ENCODE peak calls at places on chromosome 1, in seven cellular contexts. One of them, this sample, is unnamed.

GRCh38 chr1:110916669-110917306 is 43.8 kb downstream of the CD53 start:
- DNase-seq in A549: peak; percentile 31
- DNase-seq in cardiac muscle cell: no peak
- DNase-seq in mammary epithelial cell: peak; percentile 81
- DNase-seq in fibroblast of lung: peak; percentile 32
- DNase-seq in K562: peak; percentile 72
- DNase-seq in esophagus squamous epithelium: no peak
- DNase-seq in this sample: no peak

GRCh38 chr1:183075861-183076260 is 52.6 kb downstream of the LAMC1 start:
- DNase-seq in A549: no peak
- DNase-seq in cardiac muscle cell: no peak
- DNase-seq in mammary epithelial cell: no peak
- DNase-seq in fibroblast of lung: peak; percentile 34
- DNase-seq in K562: no peak
- DNase-seq in esophagus squamous epithelium: no peak
- DNase-seq in this sample: no peak

GRCh38 chr1:13702425-13703127 is 2.6 kb downstream of the PRDM2 start:
- DNase-seq in A549: no peak
- DNase-seq in cardiac muscle cell: no peak
- DNase-seq in mammary epithelial cell: no peak
- DNase-seq in fibroblast of lung: no peak
- DNase-seq in K562: no peak
- DNase-seq in esophagus squamous epithelium: no peak
- DNase-seq in this sample: no peak

GRCh38 chr1:170166518-170167180 is 20.9 kb downstream of the NTMT2 start:
- DNase-seq in A549: no peak
- DNase-seq in cardiac muscle cell: no peak
- DNase-seq in mammary epithelial cell: no peak
- DNase-seq in fibroblast of lung: no peak
- DNase-seq in K562: no peak
- DNase-seq in esophagus squamous epithelium: no peak
- DNase-seq in this sample: no peak

GRCh38 chr1:110393286-110393685 is 2.5 kb upstream of the SLC16A4 start:
- DNase-seq in A549: no peak
- DNase-seq in cardiac muscle cell: no peak
- DNase-seq in mammary epithelial cell: no peak
- DNase-seq in fibroblast of lung: no peak
- DNase-seq in K562: no peak
- DNase-seq in esophagus squamous epithelium: no peak
- DNase-seq in this sample: no peak

GRCh38 chr1:180632326-180633088 is 685 bp downstream of the XPR1 start:
- DNase-seq in A549: peak; percentile 60
- DNase-seq in cardiac muscle cell: peak; percentile 74
- DNase-seq in mammary epithelial cell: no peak
- DNase-seq in fibroblast of lung: no peak
- DNase-seq in K562: peak; percentile 73
- DNase-seq in esophagus squamous epithelium: no peak
- DNase-seq in this sample: peak; percentile 93

GRCh38 chr1:201925961-201926585 is 20.3 kb downstream of the LMOD1 start:
- DNase-seq in A549: no peak
- DNase-seq in cardiac muscle cell: no peak
- DNase-seq in mammary epithelial cell: no peak
- DNase-seq in fibroblast of lung: no peak
- DNase-seq in K562: no peak
- DNase-seq in esophagus squamous epithelium: no peak
- DNase-seq in this sample: no peak

GRCh38 chr1:169491845-169492281 is 6.1 kb upstream of the SLC19A2 start:
- DNase-seq in A549: no peak
- DNase-seq in cardiac muscle cell: no peak
- DNase-seq in mammary epithelial cell: peak; percentile 23
- DNase-seq in fibroblast of lung: peak; percentile 31
- DNase-seq in K562: no peak
- DNase-seq in esophagus squamous epithelium: no peak
- DNase-seq in this sample: no peak

GRCh38 chr1:198184516-198184915 is 27.7 kb downstream of the NEK7 start:
- DNase-seq in A549: no peak
- DNase-seq in cardiac muscle cell: no peak
- DNase-seq in mammary epithelial cell: no peak
- DNase-seq in fibroblast of lung: no peak
- DNase-seq in K562: no peak
- DNase-seq in esophagus squamous epithelium: no peak
- DNase-seq in this sample: no peak

GRCh38 chr1:50878434-50878833 is 81.6 kb downstream of the FAF1 start:
- DNase-seq in A549: no peak
- DNase-seq in cardiac muscle cell: no peak
- DNase-seq in mammary epithelial cell: no peak
- DNase-seq in fibroblast of lung: no peak
- DNase-seq in K562: no peak
- DNase-seq in esophagus squamous epithelium: no peak
- DNase-seq in this sample: no peak

GRCh38 chr1:220124542-220124941 is 30.6 kb downstream of the IARS2 start:
- DNase-seq in A549: no peak
- DNase-seq in cardiac muscle cell: no peak
- DNase-seq in mammary epithelial cell: no peak
- DNase-seq in fibroblast of lung: peak; percentile 41
- DNase-seq in K562: no peak
- DNase-seq in esophagus squamous epithelium: no peak
- DNase-seq in this sample: no peak

GRCh38 chr1:229855999-229856650 is 210.9 kb upstream of the GALNT2 start:
- DNase-seq in A549: no peak
- DNase-seq in cardiac muscle cell: no peak
- DNase-seq in mammary epithelial cell: no peak
- DNase-seq in fibroblast of lung: no peak
- DNase-seq in K562: no peak
- DNase-seq in esophagus squamous epithelium: no peak
- DNase-seq in this sample: peak; percentile 77

GRCh38 chr1:213123087-213123486 is 72.0 kb downstream of the RPS6KC1 start:
- DNase-seq in A549: no peak
- DNase-seq in cardiac muscle cell: no peak
- DNase-seq in mammary epithelial cell: no peak
- DNase-seq in fibroblast of lung: no peak
- DNase-seq in K562: no peak
- DNase-seq in esophagus squamous epithelium: no peak
- DNase-seq in this sample: no peak

GRCh38 chr1:26351591-26352337 is 2.2 kb downstream of the CRYBG2 start:
- DNase-seq in A549: peak; percentile 16
- DNase-seq in cardiac muscle cell: no peak
- DNase-seq in mammary epithelial cell: peak; percentile 96
- DNase-seq in fibroblast of lung: peak; percentile 71
- DNase-seq in K562: peak; percentile 54
- DNase-seq in esophagus squamous epithelium: no peak
- DNase-seq in this sample: no peak

GRCh38 chr1:144551107-144551542 is 41.6 kb upstream of the PPIAL4F start:
- DNase-seq in A549: no peak
- DNase-seq in cardiac muscle cell: no peak
- DNase-seq in mammary epithelial cell: no peak
- DNase-seq in fibroblast of lung: peak; percentile 0
- DNase-seq in K562: no peak
- DNase-seq in esophagus squamous epithelium: no peak
- DNase-seq in this sample: no peak

GRCh38 chr1:19824541-19824940 is 9.5 kb upstream of the RNF186 start:
- DNase-seq in A549: no peak
- DNase-seq in cardiac muscle cell: no peak
- DNase-seq in mammary epithelial cell: no peak
- DNase-seq in fibroblast of lung: peak; percentile 30
- DNase-seq in K562: no peak
- DNase-seq in esophagus squamous epithelium: no peak
- DNase-seq in this sample: no peak

GRCh38 chr1:5746611-5747427 is 245.4 kb downstream of the NPHP4 start:
- DNase-seq in A549: no peak
- DNase-seq in cardiac muscle cell: no peak
- DNase-seq in mammary epithelial cell: no peak
- DNase-seq in fibroblast of lung: no peak
- DNase-seq in K562: no peak
- DNase-seq in esophagus squamous epithelium: no peak
- DNase-seq in this sample: peak; percentile 21

GRCh38 chr1:202579806-202580205 is 130.4 kb downstream of the SYT2 start:
- DNase-seq in A549: no peak
- DNase-seq in cardiac muscle cell: no peak
- DNase-seq in mammary epithelial cell: no peak
- DNase-seq in fibroblast of lung: peak; percentile 96
- DNase-seq in K562: no peak
- DNase-seq in esophagus squamous epithelium: no peak
- DNase-seq in this sample: no peak

GRCh38 chr1:55696181-55696580 is 481.0 kb upstream of the USP24 start:
- DNase-seq in A549: no peak
- DNase-seq in cardiac muscle cell: peak; percentile 15
- DNase-seq in mammary epithelial cell: peak; percentile 64
- DNase-seq in fibroblast of lung: peak; percentile 97
- DNase-seq in K562: no peak
- DNase-seq in esophagus squamous epithelium: no peak
- DNase-seq in this sample: no peak

GRCh38 chr1:9309991-9310390 is 17.3 kb downstream of the SPSB1 start:
- DNase-seq in A549: no peak
- DNase-seq in cardiac muscle cell: no peak
- DNase-seq in mammary epithelial cell: no peak
- DNase-seq in fibroblast of lung: no peak
- DNase-seq in K562: no peak
- DNase-seq in esophagus squamous epithelium: no peak
- DNase-seq in this sample: no peak

GRCh38 chr1:182740120-182740519 is 49.5 kb upstream of the NPL start:
- DNase-seq in A549: no peak
- DNase-seq in cardiac muscle cell: no peak
- DNase-seq in mammary epithelial cell: no peak
- DNase-seq in fibroblast of lung: no peak
- DNase-seq in K562: no peak
- DNase-seq in esophagus squamous epithelium: no peak
- DNase-seq in this sample: no peak

GRCh38 chr1:227532019-227532619 is 31.2 kb upstream of the ZNF678 start:
- DNase-seq in A549: no peak
- DNase-seq in cardiac muscle cell: no peak
- DNase-seq in mammary epithelial cell: no peak
- DNase-seq in fibroblast of lung: peak; percentile 6
- DNase-seq in K562: no peak
- DNase-seq in esophagus squamous epithelium: no peak
- DNase-seq in this sample: no peak
- H3K9me3 ChIP-seq in A549: peaks cover 78% of the 10 kb centered on the region
- H3K9me3 ChIP-seq in cardiac muscle cell: no peaks in the 10 kb centered on the region
- H3K9me3 ChIP-seq in mammary epithelial cell: peaks cover 46% of the 10 kb centered on the region
- H3K9me3 ChIP-seq in fibroblast of lung: no peaks in the 10 kb centered on the region
- H3K9me3 ChIP-seq in K562: peaks cover 7% of the 10 kb centered on the region
- H3K9me3 ChIP-seq in esophagus squamous epithelium: no peaks in the 10 kb centered on the region
- H3K9me3 ChIP-seq in this sample: peaks cover 5% of the 10 kb centered on the region

GRCh38 chr1:40072142-40072541 is 24.9 kb downstream of the PPT1 start:
- DNase-seq in A549: no peak
- DNase-seq in cardiac muscle cell: no peak
- DNase-seq in mammary epithelial cell: no peak
- DNase-seq in fibroblast of lung: no peak
- DNase-seq in K562: no peak
- DNase-seq in esophagus squamous epithelium: no peak
- DNase-seq in this sample: no peak

GRCh38 chr1:40064797-40065492 is 24.4 kb downstream of the CAP1 start:
- DNase-seq in A549: no peak
- DNase-seq in cardiac muscle cell: peak; percentile 31
- DNase-seq in mammary epithelial cell: no peak
- DNase-seq in fibroblast of lung: no peak
- DNase-seq in K562: no peak
- DNase-seq in esophagus squamous epithelium: no peak
- DNase-seq in this sample: no peak

GRCh38 chr1:40067023-40067422 is 26.5 kb downstream of the CAP1 start:
- DNase-seq in A549: no peak
- DNase-seq in cardiac muscle cell: no peak
- DNase-seq in mammary epithelial cell: peak; percentile 60
- DNase-seq in fibroblast of lung: peak; percentile 34
- DNase-seq in K562: no peak
- DNase-seq in esophagus squamous epithelium: no peak
- DNase-seq in this sample: no peak
- H3K9me3 ChIP-seq in A549: no peaks in the 10 kb centered on the region
- H3K9me3 ChIP-seq in cardiac muscle cell: no peaks in the 10 kb centered on the region
- H3K9me3 ChIP-seq in mammary epithelial cell: no peaks in the 10 kb centered on the region
- H3K9me3 ChIP-seq in fibroblast of lung: no peaks in the 10 kb centered on the region
- H3K9me3 ChIP-seq in K562: no peaks in the 10 kb centered on the region
- H3K9me3 ChIP-seq in esophagus squamous epithelium: no peaks in the 10 kb centered on the region
- H3K9me3 ChIP-seq in this sample: no peaks in the 10 kb centered on the region

GRCh38 chr1:4055677-4055967 is 155.6 kb upstream of the C1orf174 start:
- DNase-seq in A549: no peak
- DNase-seq in cardiac muscle cell: no peak
- DNase-seq in mammary epithelial cell: no peak
- DNase-seq in fibroblast of lung: no peak
- DNase-seq in K562: no peak
- DNase-seq in esophagus squamous epithelium: no peak
- DNase-seq in this sample: peak; percentile 50

GRCh38 chr1:4052657-4053056 is 152.6 kb upstream of the C1orf174 start:
- DNase-seq in A549: no peak
- DNase-seq in cardiac muscle cell: no peak
- DNase-seq in mammary epithelial cell: no peak
- DNase-seq in fibroblast of lung: no peak
- DNase-seq in K562: no peak
- DNase-seq in esophagus squamous epithelium: no peak
- DNase-seq in this sample: no peak

GRCh38 chr1:4054957-4055676 is 155.0 kb upstream of the C1orf174 start:
- DNase-seq in A549: no peak
- DNase-seq in cardiac muscle cell: no peak
- DNase-seq in mammary epithelial cell: no peak
- DNase-seq in fibroblast of lung: no peak
- DNase-seq in K562: no peak
- DNase-seq in esophagus squamous epithelium: no peak
- DNase-seq in this sample: peak; percentile 26

GRCh38 chr1:4053160-4053748 is 153.2 kb upstream of the C1orf174 start:
- DNase-seq in A549: no peak
- DNase-seq in cardiac muscle cell: no peak
- DNase-seq in mammary epithelial cell: no peak
- DNase-seq in fibroblast of lung: no peak
- DNase-seq in K562: no peak
- DNase-seq in esophagus squamous epithelium: no peak
- DNase-seq in this sample: no peak

GRCh38 chr1:4053774-4054173 is 153.7 kb upstream of the C1orf174 start:
- DNase-seq in A549: no peak
- DNase-seq in cardiac muscle cell: no peak
- DNase-seq in mammary epithelial cell: no peak
- DNase-seq in fibroblast of lung: no peak
- DNase-seq in K562: no peak
- DNase-seq in esophagus squamous epithelium: no peak
- DNase-seq in this sample: no peak
- H3K9me3 ChIP-seq in A549: no peaks in the 10 kb centered on the region
- H3K9me3 ChIP-seq in cardiac muscle cell: no peaks in the 10 kb centered on the region
- H3K9me3 ChIP-seq in mammary epithelial cell: peaks cover 31% of the 10 kb centered on the region
- H3K9me3 ChIP-seq in fibroblast of lung: no peaks in the 10 kb centered on the region
- H3K9me3 ChIP-seq in K562: no peaks in the 10 kb centered on the region
- H3K9me3 ChIP-seq in esophagus squamous epithelium: no peaks in the 10 kb centered on the region
- H3K9me3 ChIP-seq in this sample: no peaks in the 10 kb centered on the region

DNA sequence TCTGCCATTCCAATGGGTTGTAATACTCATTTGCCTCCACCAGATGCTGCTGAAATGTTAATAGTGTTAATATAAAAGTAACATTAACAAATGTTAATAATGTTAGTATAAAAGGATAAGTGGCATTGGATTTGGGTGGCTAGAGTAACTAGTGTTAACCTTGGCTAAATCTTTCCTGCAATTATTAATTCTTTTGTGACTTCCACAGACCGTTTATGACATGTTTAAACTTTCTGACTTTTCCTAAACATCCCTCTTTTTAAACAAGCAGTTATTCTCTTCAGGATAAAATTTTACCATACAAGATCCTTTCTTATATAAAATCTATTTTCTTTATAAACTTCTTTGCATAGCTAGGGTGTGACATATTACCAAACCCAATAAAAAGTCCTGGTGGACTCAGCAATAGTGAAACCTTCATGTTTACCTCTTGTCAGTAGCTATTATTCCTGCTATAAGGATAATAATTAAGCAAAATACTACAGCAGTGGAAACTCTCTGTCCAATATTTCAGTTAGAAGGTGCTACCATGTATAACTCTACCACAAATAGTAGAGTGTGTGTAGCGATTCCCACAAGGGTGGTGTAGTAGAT is 41.5 kb downstream of the CCDC30 start:
- DNase-seq in A549: no peak
- DNase-seq in cardiac muscle cell: no peak
- DNase-seq in mammary epithelial cell: no peak
- DNase-seq in fibroblast of lung: no peak
- DNase-seq in K562: no peak
- DNase-seq in esophagus squamous epithelium: no peak
- DNase-seq in this sample: no peak
- H3K9me3 ChIP-seq in A549: peaks cover 21% of the 10 kb centered on the region
- H3K9me3 ChIP-seq in cardiac muscle cell: peaks cover 7% of the 10 kb centered on the region
- H3K9me3 ChIP-seq in mammary epithelial cell: peaks cover 11% of the 10 kb centered on the region
- H3K9me3 ChIP-seq in fibroblast of lung: no peaks in the 10 kb centered on the region
- H3K9me3 ChIP-seq in K562: peaks cover 2% of the 10 kb centered on the region
- H3K9me3 ChIP-seq in esophagus squamous epithelium: no peaks in the 10 kb centered on the region
- H3K9me3 ChIP-seq in this sample: peaks cover 3% of the 10 kb centered on the region